ENCODE peak calls at places on chromosome 21, in five cellular contexts. N, K, W, I and J are unnamed samples.

GRCh38 chr21:30268608-30269197 is 14.0 kb downstream of the KRTAP24-1 start:
- DNase-seq in N (no peak), K (no peak), W (no peak), I (no peak), J (no peak)

GRCh38 chr21:45279446-45280177 is 8.1 kb downstream of the POFUT2 start:
- DNase-seq in N (no peak), K (no peak), W (no peak), I (no peak), J (no peak)

GRCh38 chr21:42423197-42423675 is 19.5 kb downstream of the UBASH3A start:
- DNase-seq in N (no peak), K (no peak), W (no peak), I (no peak), J (no peak)

GRCh38 chr21:35390013-35390776 is 341.1 kb upstream of the RUNX1 start:
- DNase-seq in N (no peak), K (no peak), W (no peak), I (peak), J (no peak)

GRCh38 chr21:42310411-42311001 is 4.7 kb downstream of the TFF3 start:
- DNase-seq in N (no peak), K (no peak), W (no peak), I (no peak), J (no peak)

GRCh38 chr21:45132841-45133573 is 58.6 kb downstream of the ADARB1 start:
- DNase-seq in N (no peak), K (no peak), W (no peak), I (no peak), J (no peak)

GRCh38 chr21:41868062-41868710 is 11.0 kb downstream of the PRDM15 start:
- DNase-seq in N (no peak), K (no peak), W (no peak), I (no peak), J (no peak)

GRCh38 chr21:43323244-43324005 is 103.5 kb downstream of the SIK1 start:
- DNase-seq in N (no peak), K (no peak), W (peak), I (no peak), J (no peak)

GRCh38 chr21:46385846-46386725 is 62.1 kb downstream of the PCNT start:
- DNase-seq in N (no peak), K (no peak), W (no peak), I (no peak), J (no peak)

GRCh38 chr21:33300701-33301631 is 23.8 kb upstream of the IFNAR1 start:
- DNase-seq in N (no peak), K (no peak), W (no peak), I (no peak), J (no peak)